ENCODE peak calls at places on chromosomes 1 and 21, in ten cellular contexts. K is ovary; A is HFF-Myc; X is AG09309; T is prostate gland; D is CD8-positive, alpha-beta T cell; O is neural progenitor cell; V is right lobe of liver; L is heart left ventricle; C is K562. B is an unnamed sample.

GRCh38 chr1:236638935-236639334 is 34.6 kb upstream of the HEATR1 start:
- DNase-seq in K (no peak), A (no peak), X (no peak), T (no peak), D (no peak), O (no peak), V (no peak), L (peak), C (no peak), B (no peak)

GRCh38 chr1:99808391-99809115 is 41.6 kb upstream of the AGL start:
- DNase-seq in K (no peak), A (peak), X (peak), T (peak), D (no peak), O (peak), V (no peak), L (no peak), C (peak), B (peak)

GRCh38 chr1:235888119-235888643 is 21.5 kb upstream of the LYST start:
- DNase-seq in K (no peak), A (no peak), X (no peak), T (no peak), D (peak), O (no peak), V (no peak), L (no peak), C (no peak), B (peak)

GRCh38 chr1:72438270-72438669 is 155.9 kb upstream of the NEGR1 start:
- DNase-seq in K (no peak), A (no peak), X (no peak), T (no peak), D (no peak), O (no peak), V (no peak), L (no peak), C (no peak), B (no peak)

GRCh38 chr1:197510691-197511378 is 242.8 kb downstream of the CRB1 start:
- DNase-seq in K (no peak), A (no peak), X (no peak), T (no peak), D (no peak), O (no peak), V (no peak), L (no peak), C (no peak), B (no peak)

GRCh38 chr1:58045094-58045493 is 501.4 kb downstream of the OMA1 start:
- DNase-seq in K (no peak), A (no peak), X (no peak), T (no peak), D (no peak), O (no peak), V (no peak), L (no peak), C (no peak), B (no peak)

GRCh38 chr1:154546264-154547043 is 12.0 kb downstream of the UBE2Q1 start:
- DNase-seq in K (peak), A (no peak), X (no peak), T (no peak), D (peak), O (peak), V (peak), L (peak), C (peak), B (peak)

GRCh38 chr1:76950306-76950705 is 83.0 kb downstream of the ST6GALNAC5 start:
- DNase-seq in K (no peak), A (no peak), X (no peak), T (no peak), D (no peak), O (no peak), V (no peak), L (no peak), C (no peak), B (no peak)

GRCh38 chr1:5644281-5645134 is 347.7 kb downstream of the NPHP4 start:
- DNase-seq in K (no peak), A (no peak), X (no peak), T (no peak), D (no peak), O (no peak), V (no peak), L (no peak), C (no peak), B (no peak)

GRCh38 chr1:14500912-14501311 is 97.6 kb upstream of the KAZN start:
- DNase-seq in K (no peak), A (no peak), X (no peak), T (no peak), D (no peak), O (no peak), V (no peak), L (no peak), C (no peak), B (no peak)

GRCh38 chr1:47682786-47683350 is 245.0 kb downstream of the FOXD2 start:
- DNase-seq in K (no peak), A (no peak), X (no peak), T (no peak), D (no peak), O (no peak), V (no peak), L (no peak), C (no peak), B (no peak)

GRCh38 chr1:66300986-66301451 is 232.9 kb upstream of the SGIP1 start:
- DNase-seq in K (no peak), A (no peak), X (no peak), T (no peak), D (no peak), O (no peak), V (no peak), L (no peak), C (no peak), B (peak)

GRCh38 chr1:30693366-30693765 is 30.0 kb downstream of the MATN1 start:
- DNase-seq in K (no peak), A (no peak), X (no peak), T (no peak), D (no peak), O (no peak), V (no peak), L (no peak), C (no peak), B (no peak)

GRCh38 chr1:24906760-24907490 is 23.2 kb downstream of the RUNX3 start:
- DNase-seq in K (no peak), A (no peak), X (no peak), T (no peak), D (peak), O (no peak), V (peak), L (no peak), C (no peak), B (no peak)

GRCh38 chr1:24385160-24385939 is 28.2 kb downstream of the STPG1 start:
- DNase-seq in K (no peak), A (no peak), X (no peak), T (no peak), D (no peak), O (peak), V (no peak), L (no peak), C (peak), B (peak)

GRCh38 chr21:28771790-28772501 is 220.7 kb downstream of the LTN1 start:
- DNase-seq in K (no peak), A (peak), X (peak), T (no peak), D (no peak), O (no peak), V (no peak), L (no peak), C (no peak), B (no peak)

GRCh38 chr1:107787299-107787698 is 177.7 kb downstream of the VAV3 start:
- DNase-seq in K (no peak), A (no peak), X (no peak), T (no peak), D (no peak), O (peak), V (no peak), L (no peak), C (no peak), B (peak)

GRCh38 chr1:212860713-212861581 is 2.9 kb downstream of the FLVCR1 start:
- DNase-seq in K (no peak), A (no peak), X (no peak), T (no peak), D (no peak), O (peak), V (no peak), L (no peak), C (peak), B (no peak)

GRCh38 chr1:235012436-235013210 is 116.0 kb downstream of the TOMM20 start:
- DNase-seq in K (no peak), A (no peak), X (no peak), T (no peak), D (no peak), O (no peak), V (no peak), L (no peak), C (no peak), B (no peak)

GRCh38 chr1:2046225-2046917 is 3.8 kb upstream of the PRKCZ start:
- DNase-seq in K (no peak), A (no peak), X (no peak), T (peak), D (no peak), O (peak), V (peak), L (peak), C (peak), B (peak)

GRCh38 chr1:200258447-200259375 is 151.1 kb downstream of the ZNF281 start:
- DNase-seq in K (no peak), A (no peak), X (no peak), T (no peak), D (no peak), O (no peak), V (no peak), L (no peak), C (peak), B (peak)

GRCh38 chr1:87252406-87252805 is 76.3 kb upstream of the LMO4 start:
- DNase-seq in K (no peak), A (peak), X (peak), T (no peak), D (no peak), O (no peak), V (no peak), L (no peak), C (no peak), B (no peak)

GRCh38 chr1:110674337-110675059 is at the start of gene KCNA3:
- DNase-seq in K (peak), A (no peak), X (no peak), T (no peak), D (peak), O (peak), V (peak), L (peak), C (no peak), B (peak)

GRCh38 chr1:7360526-7360925 is 410.6 kb upstream of the VAMP3 start:
- DNase-seq in K (no peak), A (no peak), X (no peak), T (no peak), D (no peak), O (no peak), V (no peak), L (no peak), C (no peak), B (no peak)

GRCh38 chr1:22662318-22662717 is 9.3 kb downstream of the C1QB start:
- DNase-seq in K (no peak), A (no peak), X (no peak), T (no peak), D (no peak), O (peak), V (no peak), L (no peak), C (peak), B (peak)

GRCh38 chr1:9004031-9004730 is 22.0 kb downstream of the SLC2A7 start:
- DNase-seq in K (no peak), A (no peak), X (no peak), T (no peak), D (no peak), O (no peak), V (no peak), L (no peak), C (no peak), B (no peak)

GRCh38 chr1:54599211-54599823 is 24.0 kb downstream of the FAM151A start:
- DNase-seq in K (no peak), A (no peak), X (no peak), T (no peak), D (no peak), O (no peak), V (no peak), L (no peak), C (no peak), B (no peak)

GRCh38 chr1:102879439-102879993 is 228.8 kb downstream of the COL11A1 start:
- DNase-seq in K (no peak), A (peak), X (peak), T (no peak), D (no peak), O (no peak), V (no peak), L (no peak), C (no peak), B (no peak)

GRCh38 chr1:53949023-53949611 is 3.0 kb downstream of the LRRC42 start:
- DNase-seq in K (no peak), A (no peak), X (no peak), T (no peak), D (no peak), O (peak), V (no peak), L (no peak), C (peak), B (peak)

DNA sequence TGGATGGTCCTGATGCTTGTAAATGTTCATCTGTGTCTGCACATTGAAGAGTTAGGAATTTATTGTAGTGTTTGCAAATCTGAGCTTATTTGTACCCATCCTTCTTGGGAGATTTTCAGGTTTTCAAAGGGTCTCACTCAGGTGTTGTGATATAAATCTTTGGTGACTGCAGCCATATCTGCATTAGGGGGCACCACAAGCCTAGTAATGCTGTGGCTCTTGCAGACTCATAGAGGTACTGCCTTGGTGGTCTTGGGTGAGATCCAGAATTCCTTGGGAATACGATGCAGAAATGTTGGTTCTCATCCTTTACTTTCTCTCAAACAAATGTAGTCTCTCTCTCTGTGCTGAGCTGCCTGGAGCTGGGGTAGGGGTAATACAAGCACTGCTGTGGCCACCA is 405.9 kb downstream of the TTLL7 start:
- DNase-seq in K (no peak), A (no peak), X (no peak), T (no peak), D (no peak), O (peak), V (no peak), L (no peak), C (no peak), B (no peak)
- TF ChIP-seq CTCF in K (no peak), A (no peak), X (peak), T (no peak), D (no peak), O (peak), V (no peak), L (no peak), C (no peak), B (no peak)

GRCh38 chr1:45084562-45084961 is 72.5 kb downstream of the UROD start:
- DNase-seq in K (no peak), A (no peak), X (no peak), T (no peak), D (no peak), O (no peak), V (no peak), L (no peak), C (no peak), B (no peak)
- H3K4me3 ChIP-seq in K (no peak), A (no peak), X (no peak), T (no peak), D (no peak), O (no peak), V (no peak), L (no peak), C (no peak), B (no peak)

DNA sequence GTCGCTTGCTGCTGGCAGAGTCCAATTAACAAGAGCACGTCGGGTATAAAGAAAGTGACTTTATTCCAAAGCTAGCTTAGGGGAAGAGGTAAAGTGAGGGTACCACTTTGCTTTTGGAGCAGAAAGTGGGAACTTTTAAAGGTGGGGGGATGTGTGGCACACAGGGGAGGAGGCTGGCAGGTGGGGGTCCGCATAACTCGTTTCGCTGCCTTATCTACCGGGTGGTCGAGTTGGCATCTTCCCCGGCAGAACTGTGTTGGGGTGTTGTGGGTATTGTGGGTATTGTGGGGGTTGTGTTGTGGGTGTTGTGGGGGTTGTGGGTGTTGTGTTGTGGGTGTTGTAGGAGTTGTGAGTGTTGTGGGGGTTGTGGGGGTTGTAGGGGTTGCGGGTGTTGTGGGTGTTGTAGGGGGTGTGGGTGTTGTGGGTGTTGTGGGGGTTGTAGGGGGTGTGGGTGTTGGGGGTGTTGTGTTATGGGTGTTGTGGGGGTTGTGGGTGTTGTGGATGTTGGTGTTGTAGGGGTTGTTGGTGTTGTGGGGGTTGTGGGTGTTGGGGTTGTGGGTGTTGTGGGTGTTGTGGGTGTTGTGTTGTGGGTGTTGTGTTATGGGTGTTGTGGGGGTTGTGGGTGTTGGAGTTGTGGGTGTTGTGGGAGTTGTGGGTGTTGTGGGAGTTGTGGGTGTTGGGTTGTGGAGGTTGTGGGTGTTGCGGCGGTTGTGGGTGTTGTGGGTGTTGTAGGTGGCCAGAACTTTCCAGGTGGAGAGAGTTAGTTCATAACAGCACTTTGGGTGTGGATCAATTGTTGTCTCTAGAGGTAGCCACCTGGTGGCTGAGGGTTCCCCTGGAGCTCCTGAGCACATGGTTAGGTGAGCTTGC is 52.7 kb downstream of the AGPAT3 start:
- DNase-seq in K (peak), A (no peak), X (no peak), T (no peak), D (no peak), O (no peak), V (peak), L (no peak), C (peak), B (peak)
- TF ChIP-seq CTCF in K (no peak), A (no peak), X (no peak), T (no peak), D (no peak), O (no peak), V (peak), L (no peak), C (peak), B (peak)

GRCh38 chr1:75134656-75134938 is 409 bp downstream of the LHX8 start:
- DNase-seq in K (no peak), A (no peak), X (no peak), T (no peak), D (no peak), O (no peak), V (no peak), L (no peak), C (no peak), B (no peak)

GRCh38 chr1:75135829-75136142 is 1.6 kb downstream of the LHX8 start:
- DNase-seq in K (no peak), A (no peak), X (no peak), T (no peak), D (no peak), O (peak), V (no peak), L (no peak), C (no peak), B (no peak)

GRCh38 chr1:75136158-75136815 is 2.1 kb downstream of the LHX8 start:
- DNase-seq in K (no peak), A (no peak), X (no peak), T (no peak), D (no peak), O (peak), V (no peak), L (no peak), C (no peak), B (no peak)

GRCh38 chr1:75134939-75135828 is 996 bp downstream of the LHX8 start:
- DNase-seq in K (no peak), A (no peak), X (no peak), T (no peak), D (no peak), O (peak), V (no peak), L (no peak), C (no peak), B (no peak)

DNA sequence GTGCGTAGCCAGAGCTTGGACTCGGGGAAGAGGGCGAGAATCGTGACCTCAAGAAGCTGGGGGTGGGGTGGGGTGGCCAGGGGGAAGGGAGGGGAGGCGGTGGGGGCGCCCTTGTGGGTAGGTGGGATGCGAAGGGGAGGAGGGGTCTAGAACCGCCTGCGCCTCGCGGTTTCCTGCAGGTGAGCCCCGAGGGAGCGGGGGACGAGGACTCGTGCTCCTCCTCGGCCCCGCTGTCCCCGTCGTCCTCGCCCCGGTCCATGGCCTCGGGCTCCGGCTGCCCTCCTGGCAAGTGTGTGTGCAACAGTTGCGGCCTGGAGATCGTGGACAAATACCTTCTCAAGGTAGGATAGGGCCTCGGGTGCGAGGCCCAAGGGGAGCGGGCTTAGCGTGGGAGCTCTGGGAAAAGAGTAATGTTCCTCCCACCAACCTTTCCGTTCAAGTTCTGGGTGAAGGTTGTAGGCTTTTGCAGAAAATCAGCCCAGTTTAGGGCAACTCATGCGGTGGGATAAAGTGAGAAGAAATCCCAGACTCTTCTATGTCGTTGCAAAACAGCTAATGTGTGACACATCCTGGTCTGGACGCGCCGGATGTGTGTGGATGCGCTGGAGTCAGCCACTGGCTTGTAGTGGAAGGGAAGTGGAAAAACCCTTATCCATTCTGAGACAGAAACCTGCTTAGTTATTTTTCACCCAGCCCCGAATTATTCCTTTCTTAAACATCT is 2.9 kb downstream of the LHX8 start:
- DNase-seq in K (no peak), A (no peak), X (no peak), T (no peak), D (no peak), O (peak), V (no peak), L (no peak), C (no peak), B (no peak)
- H3K4me3 ChIP-seq in K (no peak), A (no peak), X (no peak), T (no peak), D (no peak), O (peak), V (no peak), L (no peak), C (no peak), B (no peak)

B was measured in GM12865.